ENCODE peak calls at places on chromosomes 4 and X, in seven cellular contexts. E is NCI-H2227 treated with DMSO at 0.1 percent for 48 hours, T is AG08396, H is B cell, O is putamen, M is bronchial epithelial cell, Q is heart left ventricle. D is an unnamed sample.
A peak's percentile ranks its signal among the peaks of the same experiment; 100 is the strongest.

GRCh38 chr4:98584265-98584664 is 74.1 kb downstream of the TSPAN5 start:
- DNase-seq in E (no peak), T (no peak), H (no peak), O (no peak), M (peak; percentile 93), Q (no peak), D (no peak)

GRCh38 chr4:26032572-26033320 is 118.7 kb downstream of the SMIM20 start:
- DNase-seq in E (no peak), T (peak; percentile 61), H (no peak), O (no peak), M (peak; percentile 63), Q (no peak), D (no peak)

GRCh38 chr4:89914609-89915008 is 20.0 kb downstream of the MMRN1 start:
- DNase-seq in E (no peak), T (no peak), H (no peak), O (no peak), M (no peak), Q (no peak), D (no peak)

GRCh38 chr4:151725087-151725486 is 35.7 kb downstream of the GATB start:
- DNase-seq in E (no peak), T (no peak), H (no peak), O (no peak), M (no peak), Q (no peak), D (no peak)

GRCh38 chrX:25017667-25018247 is 2.0 kb upstream of the ARX start:
- DNase-seq in E (peak; percentile 15), T (no peak), H (no peak), O (no peak), M (no peak), Q (no peak), D (no peak)

GRCh38 chr4:11698846-11699590 is 270.3 kb upstream of the HS3ST1 start:
- DNase-seq in E (no peak), T (no peak), H (no peak), O (peak; percentile 6), M (peak; percentile 98), Q (no peak), D (no peak)

GRCh38 chrX:35890699-35891098 is 28.8 kb upstream of the CFAP47 start:
- DNase-seq in E (no peak), T (peak; percentile 2), H (no peak), O (peak; percentile 31), M (peak; percentile 48), Q (no peak), D (no peak)

GRCh38 chr4:22235798-22236197 is 280.1 kb downstream of the ADGRA3 start:
- DNase-seq in E (no peak), T (no peak), H (no peak), O (no peak), M (no peak), Q (peak; percentile 25), D (no peak)

GRCh38 chr4:53651142-53651720 is 59.9 kb upstream of the LNX1 start:
- DNase-seq in E (no peak), T (peak; percentile 47), H (no peak), O (no peak), M (peak; percentile 48), Q (peak; percentile 49), D (no peak)

GRCh38 chrX:135713795-135714194 is 356 bp downstream of the CT45A1 start:
- DNase-seq in E (no peak), T (no peak), H (no peak), O (no peak), M (no peak), Q (no peak), D (no peak)

GRCh38 chrX:17464196-17464595 is 89.2 kb downstream of the NHS start:
- DNase-seq in E (no peak), T (peak; percentile 12), H (no peak), O (no peak), M (peak; percentile 69), Q (no peak), D (no peak)

GRCh38 chr4:54238389-54238788 is 9.3 kb downstream of the PDGFRA start:
- DNase-seq in E (no peak), T (no peak), H (no peak), O (no peak), M (peak; percentile 73), Q (no peak), D (no peak)

GRCh38 chr4:8461616-8462015 is 21.0 kb downstream of the TRMT44 start:
- DNase-seq in E (no peak), T (no peak), H (no peak), O (no peak), M (no peak), Q (no peak), D (no peak)

GRCh38 chrX:145821291-145821897 is 3.8 kb downstream of the SLITRK2 start:
- DNase-seq in E (no peak), T (peak; percentile 29), H (no peak), O (peak; percentile 85), M (no peak), Q (no peak), D (no peak)

GRCh38 chrX:136295380-136295779 is 5.4 kb upstream of the ADGRG4 start:
- DNase-seq in E (no peak), T (no peak), H (no peak), O (no peak), M (no peak), Q (no peak), D (no peak)

GRCh38 chr4:2364654-2365053 is 53.8 kb downstream of the ZFYVE28 start:
- DNase-seq in E (no peak), T (peak; percentile 92), H (peak; percentile 49), O (no peak), M (peak; percentile 12), Q (peak; percentile 43), D (no peak)

GRCh38 chr4:47862297-47862696 is 24.4 kb upstream of the CORIN start:
- DNase-seq in E (no peak), T (peak; percentile 15), H (no peak), O (no peak), M (no peak), Q (no peak), D (no peak)

GRCh38 chr4:39235021-39235420 is 52.7 kb downstream of the WDR19 start:
- DNase-seq in E (no peak), T (no peak), H (no peak), O (no peak), M (no peak), Q (no peak), D (no peak)

GRCh38 chr4:10730590-10730989 is 46.0 kb upstream of the CLNK start:
- DNase-seq in E (no peak), T (no peak), H (no peak), O (no peak), M (no peak), Q (no peak), D (no peak)

GRCh38 chrX:56796641-56797395 is 67.8 kb downstream of the NBDY start:
- DNase-seq in E (no peak), T (no peak), H (no peak), O (no peak), M (no peak), Q (no peak), D (no peak)

GRCh38 chr4:133148690-133149363 is at the start of gene PCDH10:
- DNase-seq in E (peak; percentile 21), T (peak; percentile 97), H (no peak), O (peak; percentile 98), M (peak; percentile 56), Q (peak; percentile 78), D (peak; percentile 41)

GRCh38 chr4:74338792-74339333 is 26.1 kb upstream of the EREG start:
- DNase-seq in E (no peak), T (no peak), H (no peak), O (no peak), M (no peak), Q (no peak), D (no peak)

GRCh38 chr4:27084685-27085356 is 224.2 kb downstream of the STIM2 start:
- DNase-seq in E (no peak), T (peak; percentile 32), H (no peak), O (peak; percentile 57), M (peak; percentile 15), Q (no peak), D (peak; percentile 51)

GRCh38 chr4:35105486-35105885 is 1138.8 kb downstream of the ARAP2 start:
- DNase-seq in E (no peak), T (no peak), H (no peak), O (no peak), M (peak; percentile 24), Q (no peak), D (no peak)

GRCh38 chr4:186104895-186105720 is 604 bp downstream of the FAM149A start:
- DNase-seq in E (no peak), T (peak; percentile 40), H (no peak), O (no peak), M (no peak), Q (no peak), D (peak; percentile 42)

D was measured in germinal center.